ENCODE peak calls at places on chromosomes 3 and 15, in five cellular contexts. One of them, this sample, is unnamed.

GRCh38 chr15:87829651-87830050 is 426.9 kb downstream of the NTRK3 start:
- DNase-seq in cardiac muscle cell: peak
- DNase-seq in AG10803: no peak
- DNase-seq in Caco-2: no peak
- DNase-seq in tibial artery: no peak
- DNase-seq in this sample: no peak

GRCh38 chr3:57556459-57557087 is 499 bp downstream of the PDE12 start:
- DNase-seq in cardiac muscle cell: peak
- DNase-seq in AG10803: peak
- DNase-seq in Caco-2: no peak
- DNase-seq in tibial artery: no peak
- DNase-seq in this sample: no peak

GRCh38 chr3:111246967-111247760 is 175.5 kb downstream of the NECTIN3 start:
- DNase-seq in cardiac muscle cell: peak
- DNase-seq in AG10803: peak
- DNase-seq in Caco-2: no peak
- DNase-seq in tibial artery: no peak
- DNase-seq in this sample: no peak

GRCh38 chr3:106421928-106422327 is 553.1 kb upstream of the CBLB start:
- DNase-seq in cardiac muscle cell: peak
- DNase-seq in AG10803: peak
- DNase-seq in Caco-2: no peak
- DNase-seq in tibial artery: no peak
- DNase-seq in this sample: no peak

GRCh38 chr15:56782306-56782705 is 49.0 kb upstream of the ZNF280D start:
- DNase-seq in cardiac muscle cell: no peak
- DNase-seq in AG10803: no peak
- DNase-seq in Caco-2: no peak
- DNase-seq in tibial artery: no peak
- DNase-seq in this sample: no peak

GRCh38 chr3:3109407-3110298 is 521 bp downstream of the IL5RA start:
- DNase-seq in cardiac muscle cell: peak
- DNase-seq in AG10803: no peak
- DNase-seq in Caco-2: peak
- DNase-seq in tibial artery: no peak
- DNase-seq in this sample: peak

GRCh38 chr3:150222190-150222548 is 185.9 kb upstream of the TSC22D2 start:
- DNase-seq in cardiac muscle cell: no peak
- DNase-seq in AG10803: no peak
- DNase-seq in Caco-2: no peak
- DNase-seq in tibial artery: no peak
- DNase-seq in this sample: no peak

GRCh38 chr3:100746056-100746455 is 36.8 kb downstream of the TFG start:
- DNase-seq in cardiac muscle cell: no peak
- DNase-seq in AG10803: no peak
- DNase-seq in Caco-2: no peak
- DNase-seq in tibial artery: no peak
- DNase-seq in this sample: no peak

GRCh38 chr15:78909791-78910228 is 35.0 kb downstream of the CTSH start:
- DNase-seq in cardiac muscle cell: peak
- DNase-seq in AG10803: no peak
- DNase-seq in Caco-2: peak
- DNase-seq in tibial artery: no peak
- DNase-seq in this sample: peak

GRCh38 chr3:147919496-147919895 is 510.3 kb downstream of the ZIC1 start:
- DNase-seq in cardiac muscle cell: no peak
- DNase-seq in AG10803: no peak
- DNase-seq in Caco-2: no peak
- DNase-seq in tibial artery: no peak
- DNase-seq in this sample: no peak

DNA sequence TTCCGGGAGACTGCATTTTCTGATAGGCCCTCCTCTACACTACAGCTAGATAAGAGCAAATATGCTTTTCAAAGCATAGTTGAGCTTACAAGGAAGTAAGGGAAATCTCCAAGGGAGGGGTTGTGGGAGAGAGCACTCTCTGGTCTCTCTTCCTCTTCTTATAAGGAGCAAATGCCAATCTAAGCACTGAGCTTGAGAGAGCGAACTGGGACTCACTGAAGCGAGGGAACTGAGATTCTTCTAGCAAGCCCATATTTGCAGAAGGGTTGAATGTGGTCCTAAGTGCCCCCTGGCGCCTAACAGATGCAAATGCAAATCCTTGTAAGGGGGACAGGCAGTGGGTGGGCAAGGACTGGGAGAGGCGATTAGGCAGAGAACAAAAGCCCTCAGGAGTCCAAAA is 164.8 kb downstream of the ERC2 start:
- DNase-seq in cardiac muscle cell: peak
- DNase-seq in AG10803: peak
- DNase-seq in Caco-2: peak
- DNase-seq in tibial artery: no peak
- DNase-seq in this sample: peak
- TF ChIP-seq CTCF in cardiac muscle cell: peak
- TF ChIP-seq CTCF in AG10803: peak
- TF ChIP-seq CTCF in Caco-2: peak
- TF ChIP-seq CTCF in tibial artery: peak
- TF ChIP-seq CTCF in this sample: peak

DNA sequence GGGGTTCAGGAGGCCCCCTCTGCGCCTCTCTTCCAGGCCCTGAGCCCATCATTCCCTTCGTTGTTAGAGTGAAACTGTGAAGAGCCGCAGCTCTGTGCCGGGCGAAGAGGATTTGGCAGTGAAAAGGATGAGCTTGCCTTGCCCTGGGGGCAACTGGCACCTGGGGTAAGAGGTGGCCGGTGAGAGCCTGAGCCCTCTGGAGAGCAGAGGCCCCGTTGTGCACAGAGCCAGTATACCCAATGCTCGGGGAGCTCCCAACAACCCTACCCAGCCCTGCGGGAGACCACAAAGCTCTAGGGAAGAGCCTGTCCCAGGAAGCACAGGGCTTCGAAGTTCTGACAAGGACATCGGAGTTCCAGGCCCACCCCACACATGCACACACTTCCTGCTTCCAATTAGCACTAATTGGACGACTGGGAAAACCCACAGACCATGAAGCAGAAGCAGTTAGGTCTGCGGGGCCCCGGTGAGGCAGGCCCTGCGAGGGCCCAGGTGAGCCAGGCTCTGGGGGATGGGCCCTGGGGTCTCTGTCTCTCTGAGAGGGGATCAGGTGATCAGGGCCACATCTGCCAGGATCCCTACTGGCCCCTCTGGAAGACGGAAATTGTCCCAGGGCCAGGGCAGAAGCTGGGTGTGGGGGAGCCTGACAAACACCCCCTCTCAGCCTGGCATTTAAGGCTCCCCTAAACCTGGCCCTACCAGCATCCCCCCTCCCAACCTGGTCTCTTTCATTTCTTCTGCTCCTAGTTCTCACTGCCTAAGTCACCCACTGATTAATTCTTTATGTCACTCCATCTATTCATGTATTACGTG is 27.9 kb upstream of the SFMBT1 start:
- DNase-seq in cardiac muscle cell: no peak
- DNase-seq in AG10803: no peak
- DNase-seq in Caco-2: no peak
- DNase-seq in tibial artery: no peak
- DNase-seq in this sample: no peak
- H3K4me3 ChIP-seq in cardiac muscle cell: no peak
- H3K4me3 ChIP-seq in AG10803: peak
- H3K4me3 ChIP-seq in Caco-2: peak
- H3K4me3 ChIP-seq in tibial artery: peak
- H3K4me3 ChIP-seq in this sample: peak

DNA sequence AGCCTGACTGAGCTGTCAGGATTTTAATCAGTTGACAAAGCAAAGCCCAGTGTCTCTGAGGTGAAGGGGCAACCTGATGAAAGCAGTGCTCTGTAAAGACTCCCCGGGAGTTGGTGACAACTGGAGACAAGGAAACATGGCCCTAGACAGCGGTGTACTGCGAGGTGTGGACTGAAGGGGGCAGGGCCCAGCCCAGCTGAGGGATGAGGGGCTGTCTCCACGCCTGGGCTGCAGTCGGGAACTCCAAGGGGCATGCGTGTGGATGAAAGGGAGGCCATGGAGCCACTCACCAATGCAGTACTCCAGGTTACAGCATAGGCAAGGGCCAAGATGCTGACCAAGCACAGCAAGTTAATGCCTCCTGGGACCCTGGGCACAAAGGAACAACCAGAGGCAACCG is 45.1 kb downstream of the SCAP start:
- DNase-seq in cardiac muscle cell: no peak
- DNase-seq in AG10803: no peak
- DNase-seq in Caco-2: no peak
- DNase-seq in tibial artery: no peak
- DNase-seq in this sample: no peak
- TF ChIP-seq CTCF in cardiac muscle cell: no peak
- TF ChIP-seq CTCF in AG10803: no peak
- TF ChIP-seq CTCF in Caco-2: no peak
- TF ChIP-seq CTCF in tibial artery: no peak
- TF ChIP-seq CTCF in this sample: no peak

GRCh38 chr15:74245342-74245931 is 9.3 kb downstream of the CCDC33 start:
- DNase-seq in cardiac muscle cell: no peak
- DNase-seq in AG10803: no peak
- DNase-seq in Caco-2: no peak
- DNase-seq in tibial artery: no peak
- DNase-seq in this sample: peak
- H3K4me3 ChIP-seq in cardiac muscle cell: peak
- H3K4me3 ChIP-seq in AG10803: no peak
- H3K4me3 ChIP-seq in Caco-2: no peak
- H3K4me3 ChIP-seq in tibial artery: peak
- H3K4me3 ChIP-seq in this sample: no peak

GRCh38 chr15:73282567-73283200 is 86.1 kb downstream of the HCN4 start:
- DNase-seq in cardiac muscle cell: no peak
- DNase-seq in AG10803: no peak
- DNase-seq in Caco-2: no peak
- DNase-seq in tibial artery: no peak
- DNase-seq in this sample: no peak

GRCh38 chr15:73283341-73283962 is 85.3 kb downstream of the HCN4 start:
- DNase-seq in cardiac muscle cell: no peak
- DNase-seq in AG10803: peak
- DNase-seq in Caco-2: no peak
- DNase-seq in tibial artery: no peak
- DNase-seq in this sample: no peak

GRCh38 chr15:73286356-73286755 is 82.4 kb downstream of the HCN4 start:
- DNase-seq in cardiac muscle cell: peak
- DNase-seq in AG10803: peak
- DNase-seq in Caco-2: no peak
- DNase-seq in tibial artery: no peak
- DNase-seq in this sample: no peak

GRCh38 chr15:73287019-73287418 is 81.7 kb downstream of the HCN4 start:
- DNase-seq in cardiac muscle cell: no peak
- DNase-seq in AG10803: no peak
- DNase-seq in Caco-2: no peak
- DNase-seq in tibial artery: no peak
- DNase-seq in this sample: no peak

GRCh38 chr15:73284073-73284472 is 84.7 kb downstream of the HCN4 start:
- DNase-seq in cardiac muscle cell: peak
- DNase-seq in AG10803: peak
- DNase-seq in Caco-2: no peak
- DNase-seq in tibial artery: no peak
- DNase-seq in this sample: no peak
- TF ChIP-seq CTCF in cardiac muscle cell: peak
- TF ChIP-seq CTCF in AG10803: peak
- TF ChIP-seq CTCF in Caco-2: no peak
- TF ChIP-seq CTCF in tibial artery: peak
- TF ChIP-seq CTCF in this sample: peak

DNA sequence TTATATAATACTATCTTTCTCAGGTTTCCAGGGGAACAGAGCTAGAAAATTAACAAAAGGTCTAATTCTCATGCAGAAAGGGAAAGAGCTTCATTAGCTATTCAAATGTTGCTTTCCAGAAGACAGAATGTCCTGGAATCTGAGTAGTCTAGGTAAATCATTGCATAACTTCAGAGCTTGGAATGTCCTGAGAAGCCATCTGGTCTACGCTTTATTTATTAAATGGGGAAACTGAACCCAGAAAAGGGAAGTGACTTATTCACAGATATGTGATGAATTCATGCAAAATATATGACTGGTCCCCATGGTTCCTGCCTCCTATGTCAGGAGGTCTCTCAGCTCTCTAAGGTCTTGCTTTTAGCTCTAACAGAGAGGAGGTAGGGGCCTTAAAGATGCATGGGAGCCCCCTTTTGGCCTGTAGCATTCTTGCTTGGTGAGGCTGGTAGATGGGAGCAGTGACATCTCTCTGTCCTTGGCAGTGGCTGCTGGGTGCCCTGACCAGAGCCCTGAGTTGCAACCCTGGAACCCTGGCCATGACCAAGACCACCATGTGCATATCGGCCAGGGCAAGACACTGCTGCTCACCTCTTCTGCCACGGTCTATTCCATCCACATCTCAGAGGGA is 99.2 kb downstream of the CEMIP start:
- DNase-seq in cardiac muscle cell: no peak
- DNase-seq in AG10803: no peak
- DNase-seq in Caco-2: no peak
- DNase-seq in tibial artery: no peak
- DNase-seq in this sample: no peak
- H3K4me3 ChIP-seq in cardiac muscle cell: no peak
- H3K4me3 ChIP-seq in AG10803: no peak
- H3K4me3 ChIP-seq in Caco-2: no peak
- H3K4me3 ChIP-seq in tibial artery: no peak
- H3K4me3 ChIP-seq in this sample: no peak

GRCh38 chr15:33086500-33087141 is 107.9 kb downstream of the FMN1 start:
- DNase-seq in cardiac muscle cell: peak
- DNase-seq in AG10803: peak
- DNase-seq in Caco-2: peak
- DNase-seq in tibial artery: no peak
- DNase-seq in this sample: peak
- TF ChIP-seq CTCF in cardiac muscle cell: peak
- TF ChIP-seq CTCF in AG10803: peak
- TF ChIP-seq CTCF in Caco-2: peak
- TF ChIP-seq CTCF in tibial artery: no peak
- TF ChIP-seq CTCF in this sample: peak

DNA sequence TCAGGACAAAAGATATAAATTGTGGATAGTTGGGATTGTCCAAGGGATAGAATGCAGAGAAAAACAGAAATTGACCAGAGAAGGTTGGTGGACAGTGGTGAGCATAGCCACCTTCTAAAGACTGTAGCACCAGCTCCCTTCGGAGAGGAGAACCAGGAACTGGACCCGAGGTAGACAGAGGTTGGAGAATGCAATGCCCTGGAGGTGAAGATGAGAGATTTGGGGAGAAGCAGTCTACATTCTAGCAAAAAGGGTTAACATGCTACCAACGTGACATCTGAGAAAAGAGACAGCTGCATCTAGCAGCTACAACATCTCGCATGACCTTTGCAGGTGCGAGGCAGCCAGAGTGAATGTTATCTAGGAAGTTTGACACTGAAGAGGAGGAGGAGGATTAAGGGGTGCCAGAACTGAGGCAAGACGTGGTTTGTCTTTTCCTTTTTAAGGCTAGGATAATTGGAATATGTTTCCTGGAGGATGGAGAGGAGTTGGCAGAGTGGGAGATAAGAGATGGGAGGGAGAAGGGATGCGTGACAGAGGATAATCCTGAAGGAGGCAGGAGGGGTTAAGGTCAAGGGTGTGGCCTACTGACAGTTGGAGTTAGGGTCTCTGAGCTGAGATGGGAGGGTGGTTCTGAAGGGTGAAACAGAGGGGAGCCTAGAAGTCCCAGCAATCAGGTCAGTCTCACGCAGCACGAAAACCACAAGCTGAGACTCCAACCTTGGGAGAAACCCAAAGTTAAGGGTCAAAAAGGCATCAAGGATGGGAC is 103.7 kb upstream of the NR2E3 start:
- DNase-seq in cardiac muscle cell: no peak
- DNase-seq in AG10803: no peak
- DNase-seq in Caco-2: no peak
- DNase-seq in tibial artery: no peak
- DNase-seq in this sample: no peak
- H3K4me3 ChIP-seq in cardiac muscle cell: no peak
- H3K4me3 ChIP-seq in AG10803: no peak
- H3K4me3 ChIP-seq in Caco-2: no peak
- H3K4me3 ChIP-seq in tibial artery: no peak
- H3K4me3 ChIP-seq in this sample: no peak